ENCODE peak calls at places on chromosomes 2 and 18, in four cellular contexts. M is ovary, U is tibial artery, Z is mammary epithelial cell. D is an unnamed sample. For H3K36me3, the result is how much of the 10 kb centered on the place peaks cover.

GRCh38 chr2:151481744-151482143 is 72.0 kb downstream of the RIF1 start:
- DNase-seq in M (no peak), U (no peak), Z (no peak), D (no peak)

GRCh38 chr2:219369447-219369861 is 18.3 kb downstream of the DNPEP start:
- DNase-seq in M (peak), U (peak), Z (peak), D (peak)

GRCh38 chr18:56919190-56919589 is 227.7 kb upstream of the BOD1L2 start:
- DNase-seq in M (no peak), U (no peak), Z (no peak), D (no peak)

GRCh38 chr18:80157708-80158343 is 48.8 kb downstream of the ADNP2 start:
- DNase-seq in M (peak), U (peak), Z (peak), D (no peak)

GRCh38 chr2:230552181-230552580 is 136.2 kb downstream of the SP100 start:
- DNase-seq in M (no peak), U (no peak), Z (no peak), D (no peak)

GRCh38 chr2:234178309-234179030 is 128.0 kb downstream of the SPP2 start:
- DNase-seq in M (no peak), U (no peak), Z (peak), D (no peak)

GRCh38 chr2:101442042-101442666 is 32.8 kb downstream of the RFX8 start:
- DNase-seq in M (no peak), U (no peak), Z (peak), D (no peak)

GRCh38 chr18:25435462-25435782 is 83.5 kb upstream of the ZNF521 start:
- DNase-seq in M (no peak), U (no peak), Z (no peak), D (no peak)

GRCh38 chr2:75787532-75788132 is 76.9 kb upstream of the GCFC2 start:
- DNase-seq in M (no peak), U (no peak), Z (peak), D (no peak)
- TF ChIP-seq CTCF in M (no peak), U (no peak), Z (peak), D (peak)

GRCh38 chr2:200735061-200735460 is 76.6 kb upstream of the BZW1 start:
- DNase-seq in M (no peak), U (no peak), Z (no peak), D (no peak)
- H3K4me3 ChIP-seq in M (no peak), U (no peak), Z (no peak), D (no peak)

GRCh38 chr2:72953528-72953927 is 36.2 kb downstream of the EMX1 start:
- DNase-seq in M (no peak), U (no peak), Z (no peak), D (no peak)
- H3K36me3 ChIP-seq in M (under half), U (under half), Z (under half), D (under half)

GRCh38 chr2:184072470-184072869 is 525.9 kb upstream of the ZNF804A start:
- DNase-seq in M (no peak), U (no peak), Z (no peak), D (no peak)

DNA sequence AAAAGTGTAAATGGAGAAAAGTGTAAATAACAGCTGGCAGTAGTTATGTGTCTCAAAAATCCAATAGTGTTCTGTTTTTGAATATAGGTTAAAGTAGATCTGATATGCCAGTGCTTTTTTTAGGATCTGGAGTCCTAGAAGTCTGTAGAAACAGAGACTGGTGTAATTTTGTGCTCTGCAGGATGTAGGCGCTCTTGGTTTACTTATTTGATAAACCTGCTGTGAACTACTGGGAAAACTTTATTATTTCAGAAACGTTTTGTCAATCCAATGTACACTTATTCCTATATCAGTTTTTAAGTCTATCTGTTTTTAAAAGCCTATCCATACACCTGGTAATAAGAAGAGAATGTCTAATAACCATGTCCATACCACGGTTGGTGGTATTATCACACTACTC is 530.8 kb upstream of the ZNF804A start:
- DNase-seq in M (no peak), U (no peak), Z (no peak), D (no peak)
- TF ChIP-seq CTCF in M (no peak), U (no peak), Z (peak), D (no peak)